ENCODE peak calls at places on chromosomes 12 and 14, in eight cellular contexts. D is fibroblast of pulmonary artery, Z is right cardiac atrium, Q is cardiac fibroblast, H is A549, A is stomach, C is gastrocnemius medialis, X is left ventricle myocardium inferior. V is an unnamed sample.

GRCh38 chr12:1115471-1116242 is 124.6 kb downstream of the ERC1 start:
- DNase-seq in Z (no peak), A (no peak), H (no peak), Q (peak), X (no peak), D (peak), C (no peak), V (no peak)

GRCh38 chr12:254039-254438 is 8.6 kb downstream of the SLC6A13 start:
- DNase-seq in X (no peak), Q (no peak), D (no peak), Z (no peak), C (no peak), H (no peak), A (no peak), V (no peak)

GRCh38 chr12:29750928-29751220 is 32.9 kb downstream of the TMTC1 start:
- DNase-seq in Z (no peak), C (no peak), H (no peak), X (no peak), Q (no peak), A (no peak), D (no peak), V (no peak)

GRCh38 chr12:7460375-7461259 is 16.7 kb upstream of the CD163L1 start:
- DNase-seq in H (peak), X (peak), A (peak), D (peak), Z (peak), Q (peak), C (no peak), V (peak)

GRCh38 chr14:21496453-21496852 is 14.7 kb downstream of the METTL3 start:
- DNase-seq in C (peak), Z (no peak), D (peak), X (no peak), Q (peak), H (no peak), A (no peak), V (no peak)

GRCh38 chr14:44392984-44393383 is 114.1 kb downstream of the FSCB start:
- DNase-seq in C (no peak), D (no peak), A (no peak), X (no peak), H (no peak), Q (no peak), Z (no peak), V (no peak)

GRCh38 chr12:92769124-92769901 is 66.5 kb downstream of the PLEKHG7 start:
- DNase-seq in X (no peak), D (peak), Q (peak), Z (no peak), C (peak), H (no peak), A (no peak), V (no peak)

GRCh38 chr14:24296341-24297157 is 3.0 kb downstream of the DHRS1 start:
- DNase-seq in X (peak), C (peak), Q (peak), Z (peak), A (peak), H (peak), D (peak), V (peak)

GRCh38 chr14:34104750-34105397 is 154.0 kb upstream of the EGLN3 start:
- DNase-seq in C (peak), X (no peak), Z (no peak), A (no peak), D (no peak), H (no peak), Q (no peak), V (no peak)

GRCh38 chr12:12992418-12993175 is 7.5 kb downstream of the HEBP1 start:
- DNase-seq in Q (peak), C (no peak), Z (no peak), H (peak), X (no peak), A (peak), D (peak), V (no peak)

GRCh38 chr12:66633676-66634075 is 45.2 kb downstream of the GRIP1 start:
- DNase-seq in A (no peak), Z (no peak), C (peak), Q (no peak), D (peak), X (no peak), H (no peak), V (no peak)

GRCh38 chr14:103056322-103057027 is 874 bp downstream of the CDC42BPB start:
- DNase-seq in Q (peak), X (peak), H (peak), C (peak), D (peak), Z (peak), A (peak), V (peak)

GRCh38 chr12:89789862-89790261 is 81.2 kb upstream of the ATP2B1 start:
- DNase-seq in Z (no peak), A (no peak), X (no peak), D (peak), C (no peak), H (no peak), Q (peak), V (no peak)

GRCh38 chr12:1848741-1849140 is 28.4 kb downstream of the LRTM2 start:
- DNase-seq in C (peak), Q (no peak), H (no peak), A (no peak), X (no peak), Z (no peak), D (no peak), V (no peak)

GRCh38 chr14:24113379-24113800 is 1.2 kb upstream of the DCAF11 start:
- DNase-seq in Z (no peak), H (no peak), A (no peak), X (no peak), C (no peak), D (no peak), Q (no peak), V (no peak)

GRCh38 chr14:96681826-96682225 is 115.4 kb upstream of the VRK1 start:
- DNase-seq in Z (no peak), A (no peak), C (no peak), Q (no peak), D (no peak), X (no peak), H (no peak), V (no peak)

GRCh38 chr14:89221109-89221508 is 195.9 kb downstream of the FOXN3 start:
- DNase-seq in D (peak), A (no peak), H (no peak), C (no peak), Q (peak), X (no peak), Z (no peak), V (no peak)

GRCh38 chr14:35973770-35974169 is 147.6 kb downstream of the BRMS1L start:
- DNase-seq in H (no peak), X (no peak), A (no peak), Z (no peak), D (no peak), Q (no peak), C (no peak), V (no peak)

GRCh38 chr12:28543021-28543890 is 353.0 kb downstream of the CCDC91 start:
- DNase-seq in Q (peak), C (no peak), H (no peak), D (no peak), X (no peak), A (no peak), Z (no peak), V (no peak)

GRCh38 chr12:58425481-58426392 is 484.4 kb downstream of the ATP23 start:
- DNase-seq in Z (peak), A (peak), D (peak), Q (peak), C (no peak), H (peak), X (no peak), V (no peak)

GRCh38 chr14:22008098-22008412 is 334.4 kb upstream of the OR4E1 start:
- DNase-seq in A (no peak), D (no peak), Q (no peak), C (no peak), X (no peak), Z (no peak), H (no peak), V (no peak)

GRCh38 chr14:64707661-64708060 is 3.4 kb downstream of the PLEKHG3 start:
- DNase-seq in C (no peak), X (no peak), Q (peak), Z (no peak), A (no peak), D (peak), H (peak), V (peak)

GRCh38 chr12:132695431-132695830 is 8.0 kb downstream of the PXMP2 start:
- DNase-seq in A (peak), Q (no peak), H (no peak), D (no peak), X (peak), Z (peak), C (no peak), V (no peak)

GRCh38 chr14:103156733-103157411 is 33.6 kb downstream of the TNFAIP2 start:
- DNase-seq in Z (no peak), D (no peak), C (no peak), X (no peak), Q (no peak), H (no peak), A (no peak), V (no peak)

GRCh38 chr12:129102233-129102632 is 249.0 kb downstream of the GLT1D1 start:
- DNase-seq in C (no peak), Q (no peak), A (no peak), D (no peak), H (no peak), X (no peak), Z (no peak), V (no peak)

GRCh38 chr12:2574536-2574935 is 220.2 kb upstream of the FKBP4 start:
- DNase-seq in H (no peak), Q (no peak), A (no peak), Z (no peak), D (no peak), C (no peak), X (no peak), V (no peak)

GRCh38 chr14:43665570-43666267 is 841.4 kb downstream of the FSCB start:
- DNase-seq in C (no peak), H (no peak), X (no peak), Z (peak), A (no peak), Q (no peak), D (no peak), V (no peak)

GRCh38 chr12:6556857-6557256 is 1.0 kb upstream of the IFFO1 start:
- DNase-seq in Z (no peak), X (no peak), H (no peak), A (no peak), C (peak), Q (no peak), D (no peak), V (no peak)

GRCh38 chr12:29901585-29901984 is 117.8 kb upstream of the TMTC1 start:
- DNase-seq in Z (no peak), X (no peak), D (no peak), A (no peak), H (no peak), C (no peak), Q (peak), V (no peak)

GRCh38 chr12:63292476-63293228 is 141.7 kb upstream of the AVPR1A start:
- DNase-seq in D (no peak), Z (no peak), H (no peak), C (no peak), Q (no peak), A (no peak), X (no peak), V (no peak)

DNA sequence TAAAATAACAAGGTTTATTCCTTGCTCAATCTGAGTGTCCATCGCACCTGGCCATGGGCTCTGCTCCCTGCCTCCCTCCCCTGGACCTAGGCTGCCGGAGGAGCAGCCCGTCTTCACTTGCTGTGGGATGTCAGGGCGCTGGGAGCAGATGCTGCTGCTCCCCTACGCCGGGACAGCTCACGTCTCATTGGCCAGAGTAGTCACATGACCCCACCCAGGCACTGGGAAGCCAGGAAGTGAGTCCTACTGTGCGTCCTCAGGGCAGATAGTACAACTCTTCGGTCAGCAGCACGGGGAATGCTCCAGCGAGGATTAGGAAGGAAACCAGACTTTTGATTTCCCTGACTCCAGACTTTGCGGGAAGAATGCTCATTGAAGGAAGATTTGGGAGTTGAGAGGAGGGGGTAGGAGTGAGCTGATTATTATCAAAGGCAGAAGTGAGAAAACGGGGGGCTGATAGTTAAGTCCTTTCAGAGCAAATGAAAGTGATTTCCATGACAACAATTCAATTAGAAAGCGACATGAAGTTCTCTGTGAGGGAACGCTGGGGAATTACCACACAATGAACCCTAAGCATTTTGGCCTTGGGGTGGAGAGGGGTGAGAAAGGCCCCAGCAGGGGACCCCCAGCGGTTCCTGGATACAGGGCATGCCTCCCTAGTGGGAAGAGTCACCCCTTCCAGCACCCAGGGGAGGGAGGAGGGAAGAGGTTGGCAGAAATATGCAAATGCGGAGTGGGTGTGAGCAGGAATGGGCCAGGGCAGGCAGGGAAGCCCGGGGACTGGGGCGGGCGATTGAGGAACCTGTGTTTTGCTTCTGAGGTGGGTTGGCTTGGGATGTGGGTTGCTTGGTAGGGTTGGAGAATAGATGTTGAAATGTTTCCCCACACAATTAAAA is 215.5 kb downstream of the AACS start:
- DNase-seq in Z (no peak), A (no peak), C (no peak), Q (no peak), D (no peak), H (peak), X (no peak), V (no peak)
- H3K4me3 ChIP-seq in Z (no peak), A (no peak), C (no peak), Q (no peak), D (no peak), H (no peak), X (peak), V (no peak)

DNA sequence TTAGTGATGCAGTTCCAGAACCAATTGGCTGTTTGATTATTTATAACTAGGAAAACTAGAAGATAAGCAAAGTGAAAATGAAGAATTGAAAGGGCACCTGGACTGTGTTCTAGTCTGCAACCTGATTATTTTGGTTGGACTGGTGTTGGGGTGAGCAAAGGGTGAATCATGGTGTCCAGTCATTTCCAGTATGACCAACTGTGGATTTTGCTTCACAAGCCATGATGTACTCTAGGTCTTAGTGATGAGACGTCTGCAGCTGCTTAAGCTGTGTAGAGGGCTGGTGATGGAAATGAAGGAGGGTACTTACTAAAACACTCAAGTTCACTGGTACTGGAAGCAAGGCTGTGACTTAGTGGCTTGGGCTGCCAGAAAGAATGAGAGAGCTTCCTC is 193.2 kb upstream of the FRMD6 start:
- DNase-seq in D (peak), Z (no peak), C (no peak), H (no peak), X (no peak), Q (peak), A (no peak), V (no peak)
- H3K4me3 ChIP-seq in D (no peak), Z (no peak), C (no peak), H (no peak), X (no peak), Q (no peak), A (no peak), V (no peak)

GRCh38 chr12:106586535-106586802 is 3.7 kb downstream of the RFX4 start:
- DNase-seq in X (no peak), C (no peak), Q (peak), Z (no peak), A (no peak), D (no peak), H (no peak), V (no peak)
- H3K4me3 ChIP-seq in X (peak), C (peak), Q (no peak), Z (no peak), A (no peak), D (no peak), H (peak), V (no peak)

GRCh38 chr12:76763746-76764675 is at the start of gene ZDHHC17:
- DNase-seq in C (peak), H (peak), Q (peak), X (peak), Z (peak), D (peak), A (peak), V (peak)

GRCh38 chr12:76768566-76768965 is 4.7 kb downstream of the ZDHHC17 start:
- DNase-seq in X (no peak), H (no peak), Q (peak), C (no peak), Z (no peak), A (no peak), D (no peak), V (no peak)

GRCh38 chr12:76764856-76765255 is 941 bp downstream of the ZDHHC17 start:
- DNase-seq in X (no peak), H (no peak), C (no peak), Z (no peak), A (no peak), Q (peak), D (peak), V (no peak)

GRCh38 chr12:76766161-76766560 is 2.2 kb downstream of the ZDHHC17 start:
- DNase-seq in H (no peak), Z (no peak), A (no peak), C (no peak), X (no peak), Q (no peak), D (no peak), V (no peak)

DNA sequence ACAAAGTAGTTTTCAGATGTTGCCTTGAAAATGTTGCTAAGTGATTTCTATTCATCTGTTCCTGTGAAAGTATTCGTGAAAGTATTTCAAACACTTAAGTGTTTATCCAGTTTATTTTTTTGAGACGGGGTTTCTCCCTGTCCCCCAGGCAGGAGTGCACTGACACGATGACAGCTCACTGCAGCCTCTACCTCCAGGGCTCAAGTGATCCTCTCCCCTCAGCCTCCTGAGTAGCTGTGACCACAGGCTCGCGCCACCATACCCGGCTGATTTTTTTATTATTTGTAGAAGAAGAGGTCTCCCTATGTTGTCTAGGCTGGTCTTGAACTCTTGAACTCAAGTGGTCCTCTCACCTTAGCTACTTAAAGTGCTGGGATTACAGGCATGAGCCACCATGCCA is 1.7 kb downstream of the ZDHHC17 start:
- DNase-seq in H (no peak), Q (no peak), X (no peak), C (no peak), Z (no peak), A (no peak), D (no peak), V (no peak)
- H3K4me3 ChIP-seq in H (no peak), Q (peak), X (peak), C (peak), Z (no peak), A (no peak), D (peak), V (peak)

GRCh38 chr12:113241191-113242017 is 20.1 kb downstream of the TPCN1 start:
- DNase-seq in X (no peak), C (peak), Q (peak), Z (peak), D (peak), A (peak), H (no peak), V (no peak)
- H3K4me3 ChIP-seq in X (no peak), C (no peak), Q (no peak), Z (no peak), D (no peak), A (no peak), H (no peak), V (no peak)